ENCODE peak calls at places on chromosomes 7 and 10, in five cellular contexts. N is iris pigment epithelial cell; B is activated effector memory CD4-positive, alpha-beta T cell treated with Interleukin-2 at 50 U/mL for 16 hours; X is Right ventricle myocardium inferior; Y is endothelial cell. W is an unnamed sample.

GRCh38 chr10:48444266-48444665 is 137.8 kb downstream of the MAPK8 start:
- DNase-seq in N (peak), B (no peak), X (no peak), Y (no peak), W (no peak)

GRCh38 chr7:142355328-142355727 is 97.5 kb upstream of the PRSS58 start:
- DNase-seq in N (peak), B (no peak), X (no peak), Y (no peak), W (no peak)

GRCh38 chr7:26513948-26514347 is 222.3 kb downstream of the SNX10 start:
- DNase-seq in N (no peak), B (no peak), X (no peak), Y (no peak), W (no peak)

GRCh38 chr7:5661941-5662340 is 119.5 kb downstream of the RNF216 start:
- DNase-seq in N (no peak), B (no peak), X (no peak), Y (peak), W (no peak)

GRCh38 chr7:96241834-96242233 is 80.1 kb downstream of the SLC25A13 start:
- DNase-seq in N (no peak), B (no peak), X (no peak), Y (no peak), W (no peak)

GRCh38 chr10:929965-930364 is 1.5 kb downstream of the LARP4B start:
- DNase-seq in N (no peak), B (no peak), X (no peak), Y (no peak), W (no peak)

GRCh38 chr10:5632430-5632829 is 34.0 kb downstream of the ASB13 start:
- DNase-seq in N (no peak), B (no peak), X (no peak), Y (no peak), W (peak)

GRCh38 chr7:3879337-3880054 is 578.4 kb downstream of the SDK1 start:
- DNase-seq in N (no peak), B (no peak), X (no peak), Y (no peak), W (no peak)

GRCh38 chr10:95214793-95215192 is 20.8 kb downstream of the ACSM6 start:
- DNase-seq in N (peak), B (no peak), X (no peak), Y (no peak), W (no peak)

GRCh38 chr10:75744242-75744641 is 312.8 kb downstream of the LRMDA start:
- DNase-seq in N (no peak), B (no peak), X (no peak), Y (no peak), W (no peak)

GRCh38 chr10:15267496-15267895 is 99.0 kb upstream of the NMT2 start:
- DNase-seq in N (no peak), B (no peak), X (no peak), Y (no peak), W (no peak)

GRCh38 chr10:72483452-72483851 is 128.7 kb upstream of the DNAJB12 start:
- DNase-seq in N (peak), B (no peak), X (no peak), Y (no peak), W (no peak)

GRCh38 chr7:51014811-51015210 is 232.1 kb upstream of the GRB10 start:
- DNase-seq in N (no peak), B (no peak), X (peak), Y (no peak), W (peak)

GRCh38 chr10:117860135-117860534 is 186.6 kb downstream of the RAB11FIP2 start:
- DNase-seq in N (no peak), B (no peak), X (no peak), Y (no peak), W (no peak)

GRCh38 chr7:116576350-116577319 is 51.8 kb downstream of the CAV1 start:
- DNase-seq in N (peak), B (no peak), X (no peak), Y (no peak), W (no peak)

GRCh38 chr7:141045842-141046630 is 27.8 kb upstream of the TMEM178B start:
- DNase-seq in N (peak), B (no peak), X (no peak), Y (no peak), W (no peak)

GRCh38 chr7:98760201-98760651 is 109.6 kb downstream of the TMEM130 start:
- DNase-seq in N (no peak), B (no peak), X (no peak), Y (no peak), W (no peak)

GRCh38 chr7:2609001-2609411 is 22.8 kb upstream of the TTYH3 start:
- DNase-seq in N (peak), B (no peak), X (no peak), Y (peak), W (no peak)

W was measured in left lobe of liver.